ENCODE peak calls at places on chromosomes 16 and 17, in nine cellular contexts. W is choroid plexus epithelial cell, B is foreskin fibroblast, T is heart right ventricle, M is stomach, H is MM.1S, Z is breast epithelium, F is uterus, O is neural progenitor cell. Q is an unnamed sample.
A peak's percentile ranks its signal among the peaks of the same experiment; 100 is the strongest.

GRCh38 chr17:27954521-27955495 is 61.6 kb upstream of the LYRM9 start:
- DNase-seq in W (no peak), B (no peak), T (no peak), M (no peak), H (no peak), Z (no peak), F (no peak), O (no peak), Q (no peak)

GRCh38 chr17:50764860-50765259 is 2.5 kb downstream of the ANKRD40CL start:
- DNase-seq in W (no peak), B (no peak), T (no peak), M (no peak), H (no peak), Z (no peak), F (no peak), O (no peak), Q (no peak)

GRCh38 chr17:45149669-45150603 is 1.7 kb downstream of the HEXIM1 start:
- DNase-seq in W (peak; percentile 70), B (no peak), T (peak; percentile 74), M (peak; percentile 65), H (peak; percentile 49), Z (peak; percentile 74), F (peak; percentile 75), O (peak; percentile 66), Q (peak; percentile 78)

GRCh38 chr17:69757794-69758430 is 317.1 kb upstream of the KCNJ16 start:
- DNase-seq in W (peak; percentile 94), B (peak; percentile 92), T (no peak), M (no peak), H (no peak), Z (no peak), F (no peak), O (no peak), Q (no peak)

GRCh38 chr16:51951668-51952298 is 595.2 kb downstream of the TOX3 start:
- DNase-seq in W (no peak), B (no peak), T (no peak), M (no peak), H (no peak), Z (no peak), F (no peak), O (peak; percentile 41), Q (no peak)

GRCh38 chr16:85173077-85173980 is 61.1 kb upstream of the CIBAR2 start:
- DNase-seq in W (peak; percentile 85), B (peak; percentile 90), T (no peak), M (no peak), H (no peak), Z (no peak), F (no peak), O (peak; percentile 31), Q (no peak)

GRCh38 chr16:89658221-89658879 is 714 bp downstream of the SPATA33 start:
- DNase-seq in W (peak; percentile 15), B (no peak), T (no peak), M (peak; percentile 28), H (no peak), Z (no peak), F (no peak), O (peak; percentile 53), Q (peak; percentile 31)

GRCh38 chr16:4700380-4700996 is 7.1 kb downstream of the NUDT16L1 start:
- DNase-seq in W (no peak), B (no peak), T (no peak), M (no peak), H (no peak), Z (no peak), F (no peak), O (no peak), Q (no peak)

GRCh38 chr17:79183221-79184158 is 108.9 kb downstream of the ENGASE start:
- DNase-seq in W (peak; percentile 13), B (no peak), T (no peak), M (no peak), H (no peak), Z (no peak), F (no peak), O (peak; percentile 91), Q (no peak)

GRCh38 chr16:794853-795466 is 5.6 kb downstream of the GNG13 start:
- DNase-seq in W (no peak), B (no peak), T (no peak), M (no peak), H (no peak), Z (no peak), F (no peak), O (no peak), Q (no peak)
- H3K4me3 ChIP-seq in W (no peak overlapping the region), B (no peak overlapping the region), T (no peak overlapping the region), M (no peak overlapping the region), H (no peak overlapping the region), Z (no peak overlapping the region), F (no peak overlapping the region), O (no peak overlapping the region), Q (no peak overlapping the region)

DNA sequence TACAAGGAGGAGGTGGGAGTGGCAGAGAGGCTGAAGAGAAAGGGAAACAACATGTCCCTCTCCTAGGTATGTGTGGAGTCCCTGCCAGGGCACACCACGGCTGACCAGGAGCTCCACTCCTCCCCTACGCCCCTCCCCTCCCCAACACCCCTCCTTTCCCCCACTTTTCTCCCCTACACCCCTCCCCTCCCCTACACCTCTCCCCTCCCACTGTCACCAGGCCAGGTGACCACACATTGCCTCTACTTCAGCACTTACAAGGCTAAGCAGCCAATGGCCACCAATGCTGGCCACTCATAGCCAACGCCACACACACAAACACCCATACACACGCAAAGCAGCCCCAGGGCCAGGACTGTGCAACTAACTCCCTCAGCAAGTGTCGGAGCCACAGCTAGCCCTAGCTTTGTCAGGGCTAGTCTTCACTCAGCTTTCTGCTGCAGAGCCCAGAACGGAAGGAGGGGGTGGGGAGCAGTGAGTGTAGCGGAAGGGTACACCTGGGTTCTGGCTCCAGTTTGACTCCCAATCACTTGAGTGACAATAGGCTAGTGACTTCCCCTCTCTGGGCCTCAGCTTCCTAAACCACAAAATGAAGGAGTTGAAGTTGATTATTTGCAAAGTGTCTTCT is 8.2 kb downstream of the CAVIN1 start:
- DNase-seq in W (no peak), B (no peak), T (no peak), M (no peak), H (peak; percentile 83), Z (no peak), F (no peak), O (no peak), Q (no peak)
- H3K4me3 ChIP-seq in W (no peak overlapping the region), B (no peak overlapping the region), T (peak overlapping the region; percentile 40), M (no peak overlapping the region), H (peak overlapping the region; percentile 56), Z (peak overlapping the region; percentile 27), F (no peak overlapping the region), O (no peak overlapping the region), Q (no peak overlapping the region)

GRCh38 chr17:80981062-80981902 is 10.4 kb upstream of the CHMP6 start:
- DNase-seq in W (no peak), B (no peak), T (no peak), M (no peak), H (no peak), Z (no peak), F (no peak), O (peak; percentile 83), Q (no peak)
- H3K4me3 ChIP-seq in W (no peak overlapping the region), B (no peak overlapping the region), T (peak overlapping the region; percentile 35), M (peak overlapping the region; percentile 29), H (peak overlapping the region; percentile 25), Z (no peak overlapping the region), F (no peak overlapping the region), O (peak overlapping the region; percentile 52), Q (no peak overlapping the region)

GRCh38 chr16:11670171-11671131 is 2.2 kb downstream of the SNN start:
- DNase-seq in W (no peak), B (no peak), T (no peak), M (no peak), H (no peak), Z (no peak), F (no peak), O (no peak), Q (no peak)

GRCh38 chr16:11667824-11668589 is at the start of gene SNN:
- DNase-seq in W (peak; percentile 83), B (peak; percentile 83), T (peak; percentile 88), M (peak; percentile 92), H (peak; percentile 93), Z (peak; percentile 79), F (peak; percentile 89), O (peak; percentile 96), Q (peak; percentile 91)

GRCh38 chr16:11668590-11669379 is 530 bp downstream of the SNN start:
- DNase-seq in W (no peak), B (no peak), T (no peak), M (no peak), H (no peak), Z (no peak), F (peak; percentile 48), O (peak; percentile 86), Q (no peak)

GRCh38 chr16:11671271-11671670 is 3.0 kb downstream of the SNN start:
- DNase-seq in W (no peak), B (no peak), T (no peak), M (no peak), H (no peak), Z (no peak), F (no peak), O (no peak), Q (no peak)

DNA sequence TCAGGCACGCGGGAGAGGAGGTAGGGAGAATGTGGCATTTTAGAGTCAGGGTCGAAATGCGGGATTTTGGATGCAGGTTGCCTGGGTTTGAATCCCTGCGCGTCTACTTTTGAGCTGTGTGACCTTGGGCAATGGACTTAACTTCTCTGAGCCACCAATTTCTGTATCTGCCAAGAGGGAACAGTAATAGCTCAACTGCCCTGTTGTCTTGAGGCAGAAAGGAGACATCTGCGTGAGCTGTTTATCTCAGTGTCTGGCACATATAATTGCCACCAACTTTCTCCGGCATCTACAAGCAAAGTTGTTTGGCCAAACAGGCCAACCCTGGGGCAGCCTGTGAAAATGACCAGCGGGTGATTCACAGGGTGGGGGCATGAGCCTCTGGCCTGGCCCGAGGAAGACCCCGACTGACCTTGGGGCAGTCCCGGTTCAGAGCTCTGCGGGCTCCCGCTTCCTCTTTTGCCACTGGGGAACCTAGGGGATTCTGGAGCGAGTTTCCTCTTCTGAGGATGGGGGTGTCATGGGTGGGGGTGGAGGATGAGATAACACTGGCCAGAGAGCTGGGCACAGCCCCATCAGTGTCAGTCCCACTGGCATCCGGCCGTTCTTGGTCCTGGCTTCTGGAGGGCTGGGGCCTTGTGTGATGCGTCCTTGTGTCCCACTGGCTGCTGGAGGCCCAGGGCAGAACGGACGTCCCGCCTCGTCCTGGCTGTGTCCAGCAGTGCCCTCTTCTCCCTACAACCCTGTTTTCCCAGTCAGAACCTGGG is 1.3 kb downstream of the SNN start:
- DNase-seq in W (peak; percentile 23), B (peak; percentile 32), T (peak; percentile 66), M (no peak), H (no peak), Z (no peak), F (no peak), O (no peak), Q (no peak)
- H3K4me3 ChIP-seq in W (peak overlapping the region; percentile 73), B (peak overlapping the region; percentile 72), T (peak overlapping the region; percentile 67), M (peak overlapping the region; percentile 91), H (peak overlapping the region; percentile 76), Z (peak overlapping the region; percentile 85), F (peak overlapping the region; percentile 93), O (peak overlapping the region; percentile 98), Q (peak overlapping the region; percentile 64)

GRCh38 chr17:7444682-7445010 is 215 bp upstream of the CHRNB1 start:
- DNase-seq in W (no peak), B (no peak), T (no peak), M (no peak), H (no peak), Z (no peak), F (no peak), O (no peak), Q (no peak)
- H3K4me3 ChIP-seq in W (no peak overlapping the region), B (no peak overlapping the region), T (peak overlapping the region; percentile 50), M (peak overlapping the region; percentile 31), H (no peak overlapping the region), Z (peak overlapping the region; percentile 54), F (no peak overlapping the region), O (peak overlapping the region; percentile 71), Q (peak overlapping the region; percentile 39)

GRCh38 chr16:21116148-21116693 is 34.4 kb downstream of the DNAH3 start:
- DNase-seq in W (peak; percentile 53), B (no peak), T (no peak), M (no peak), H (peak; percentile 22), Z (no peak), F (no peak), O (no peak), Q (no peak)
- H3K4me3 ChIP-seq in W (peak overlapping the region; percentile 44), B (no peak overlapping the region), T (peak overlapping the region; percentile 25), M (no peak overlapping the region), H (peak overlapping the region; percentile 33), Z (peak overlapping the region; percentile 3), F (no peak overlapping the region), O (no peak overlapping the region), Q (no peak overlapping the region)

Q was measured in colonic mucosa.